ENCODE peak calls at places on chromosomes 6 and 20, in five cellular contexts. Y is iPS-NIHi11, F is T1000, N is iris pigment epithelial cell, I is naive B cell. L is an unnamed sample.

GRCh38 chr6:41625442-41625841 is 12.8 kb upstream of the MDFI start:
- DNase-seq in N (no peak), Y (no peak), I (no peak), F (no peak), L (peak; percentile 84)

GRCh38 chr6:54493138-54493537 is 184.9 kb downstream of the TINAG start:
- DNase-seq in I (no peak), Y (no peak), N (peak; percentile 81), F (no peak), L (no peak)

GRCh38 chr20:51571470-51571794 is 28.9 kb upstream of the NFATC2 start:
- DNase-seq in N (no peak), I (no peak), Y (no peak), F (no peak), L (no peak)

GRCh38 chr6:36618366-36619355 is 24.5 kb downstream of the SRSF3 start:
- DNase-seq in I (no peak), F (no peak), Y (no peak), N (no peak), L (peak; percentile 43)

GRCh38 chr6:122749451-122750050 is 30.0 kb upstream of the FABP7 start:
- DNase-seq in F (no peak), N (no peak), I (no peak), Y (no peak), L (peak; percentile 70)

GRCh38 chr6:103874575-103874974 is 985.1 kb downstream of the HACE1 start:
- DNase-seq in N (no peak), F (no peak), I (no peak), Y (no peak), L (no peak)

GRCh38 chr6:85005494-85005893 is 241.1 kb upstream of the TBX18 start:
- DNase-seq in Y (no peak), N (no peak), I (no peak), F (no peak), L (no peak)

GRCh38 chr6:624979-625378 is 31.9 kb downstream of the HUS1B start:
- DNase-seq in I (no peak), F (no peak), N (peak; percentile 37), Y (peak; percentile 22), L (peak; percentile 13)

GRCh38 chr6:158784505-158784904 is 34.7 kb downstream of the EZR start:
- DNase-seq in I (no peak), N (peak; percentile 50), Y (no peak), F (no peak), L (no peak)

GRCh38 chr20:44561876-44562275 is 20.5 kb upstream of the PKIG start:
- DNase-seq in Y (no peak), N (no peak), I (no peak), F (no peak), L (no peak)

GRCh38 chr20:24632581-24632980 is 163.2 kb downstream of the SYNDIG1 start:
- DNase-seq in N (no peak), I (no peak), F (no peak), Y (no peak), L (no peak)

GRCh38 chr6:33329058-33329457 is 11.5 kb upstream of the ZBTB22 start:
- DNase-seq in I (no peak), Y (no peak), F (no peak), N (no peak), L (no peak)

GRCh38 chr6:109034439-109035041 is 60.1 kb downstream of the SESN1 start:
- DNase-seq in I (no peak), N (no peak), Y (no peak), F (no peak), L (no peak)

GRCh38 chr20:8117636-8118413 is 14.2 kb upstream of the PLCB1 start:
- DNase-seq in Y (no peak), F (no peak), I (no peak), N (no peak), L (no peak)

GRCh38 chr6:160391419-160392116 is 43.4 kb downstream of the SLC22A3 start:
- DNase-seq in N (peak; percentile 90), I (no peak), F (peak; percentile 35), Y (no peak), L (no peak)

GRCh38 chr6:22053385-22053997 is 243.3 kb downstream of the PRL start:
- DNase-seq in N (no peak), F (no peak), I (no peak), Y (no peak), L (no peak)

GRCh38 chr20:43385914-43386313 is 71.8 kb upstream of the SRSF6 start:
- DNase-seq in F (no peak), N (no peak), Y (no peak), I (no peak), L (no peak)

GRCh38 chr6:147063469-147064031 is 140.7 kb upstream of the STXBP5 start:
- DNase-seq in Y (no peak), F (no peak), N (peak; percentile 65), I (no peak), L (no peak)

GRCh38 chr20:23668477-23668951 is 20.3 kb downstream of the CST4 start:
- DNase-seq in F (no peak), I (peak; percentile 23), Y (peak; percentile 81), N (peak; percentile 61), L (peak; percentile 76)

GRCh38 chr6:6920984-6921313 is 186.8 kb upstream of the RREB1 start:
- DNase-seq in F (no peak), I (no peak), Y (no peak), N (no peak), L (no peak)

GRCh38 chr6:49556429-49556837 is 6.0 kb downstream of the C6orf141 start:
- DNase-seq in F (no peak), I (no peak), N (peak; percentile 86), Y (peak; percentile 39), L (no peak)

GRCh38 chr20:13736792-13737191 is 47.9 kb downstream of the ESF1 start:
- DNase-seq in Y (no peak), I (no peak), F (no peak), N (peak; percentile 93), L (no peak)

GRCh38 chr20:38591484-38592410 is 9.9 kb upstream of the ARHGAP40 start:
- DNase-seq in N (no peak), Y (no peak), F (no peak), I (no peak), L (no peak)

GRCh38 chr6:30073489-30074240 is 1.9 kb downstream of the RNF39 start:
- DNase-seq in I (no peak), N (no peak), Y (no peak), F (no peak), L (no peak)

GRCh38 chr6:160431791-160432404 is 83.7 kb downstream of the SLC22A3 start:
- DNase-seq in Y (no peak), I (no peak), N (peak; percentile 7), F (no peak), L (no peak)

GRCh38 chr6:160428818-160429744 is 80.9 kb downstream of the SLC22A3 start:
- DNase-seq in F (no peak), N (no peak), Y (peak; percentile 42), I (no peak), L (no peak)

GRCh38 chr6:51626391-51626790 is 461.0 kb downstream of the PKHD1 start:
- DNase-seq in Y (no peak), N (no peak), F (no peak), I (no peak), L (no peak)

GRCh38 chr6:11263185-11263817 is 30.8 kb upstream of the NEDD9 start:
- DNase-seq in N (peak; percentile 93), Y (peak; percentile 46), F (no peak), I (no peak), L (no peak)

GRCh38 chr6:152167639-152168603 is 360.4 kb downstream of the ESR1 start:
- DNase-seq in F (no peak), N (no peak), I (no peak), Y (no peak), L (no peak)

GRCh38 chr20:47773381-47773786 is 11.9 kb downstream of the SULF2 start:
- DNase-seq in I (no peak), Y (no peak), F (no peak), N (no peak), L (no peak)

GRCh38 chr6:169902070-169902469 is 150.6 kb downstream of the ERMARD start:
- DNase-seq in Y (no peak), F (no peak), I (no peak), N (no peak), L (no peak)

GRCh38 chr6:142331601-142332000 is 29.8 kb downstream of the ADGRG6 start:
- DNase-seq in F (no peak), I (no peak), N (no peak), Y (no peak), L (no peak)

GRCh38 chr6:64249129-64249528 is 613.5 kb downstream of the PHF3 start:
- DNase-seq in F (no peak), N (peak; percentile 5), I (no peak), Y (no peak), L (no peak)

GRCh38 chr20:34600892-34601653 is 42.6 kb downstream of the MAP1LC3A start:
- DNase-seq in I (no peak), Y (no peak), N (no peak), F (no peak), L (no peak)

GRCh38 chr6:148109732-148110131 is 232.9 kb upstream of the SASH1 start:
- DNase-seq in Y (peak; percentile 17), N (no peak), F (no peak), I (no peak), L (no peak)

GRCh38 chr6:158819213-158819976 is at the start of gene EZR:
- DNase-seq in Y (peak; percentile 95), F (peak; percentile 34), I (peak; percentile 90), N (peak; percentile 65), L (peak; percentile 89)

GRCh38 chr6:21596379-21597242 is 3.1 kb downstream of the SOX4 start:
- DNase-seq in N (peak; percentile 56), Y (peak; percentile 63), F (no peak), I (peak; percentile 43), L (peak; percentile 80)

GRCh38 chr6:143860111-143860510 is 4.2 kb upstream of the ZC2HC1B start:
- DNase-seq in Y (no peak), I (no peak), F (no peak), N (no peak), L (no peak)